ENCODE peak calls at places on chromosomes 16 and 17, in six cellular contexts. One of them, this sample, is unnamed.

GRCh38 chr16:26705346-26705745 is 361.4 kb upstream of the C16orf82 start:
- DNase-seq in stimulated activated effector memory CD8-positive, alpha-beta T cell treated with anti-CD3 and anti-CD28 coated beads, Interleukin-12 subunit alpha, Interleukin-12 subunit beta, amount 100 ng/mL, for 72 hours: no peak
- DNase-seq in posterior cingulate gyrus: no peak
- DNase-seq in MM.1S: no peak
- DNase-seq in cardiac fibroblast: no peak
- DNase-seq in HuH-7: no peak
- DNase-seq in this sample: no peak

GRCh38 chr16:67801889-67802288 is 4.5 kb downstream of the RANBP10 start:
- DNase-seq in MM.1S: no peak
- DNase-seq in posterior cingulate gyrus: no peak
- DNase-seq in HuH-7: no peak
- DNase-seq in cardiac fibroblast: no peak
- DNase-seq in stimulated activated effector memory CD8-positive, alpha-beta T cell treated with anti-CD3 and anti-CD28 coated beads, Interleukin-12 subunit alpha, Interleukin-12 subunit beta, amount 100 ng/mL, for 72 hours: no peak
- DNase-seq in this sample: no peak

GRCh38 chr16:1102921-1103648 is 7.0 kb upstream of the C1QTNF8 start:
- DNase-seq in MM.1S: peak
- DNase-seq in stimulated activated effector memory CD8-positive, alpha-beta T cell treated with anti-CD3 and anti-CD28 coated beads, Interleukin-12 subunit alpha, Interleukin-12 subunit beta, amount 100 ng/mL, for 72 hours: peak
- DNase-seq in HuH-7: peak
- DNase-seq in posterior cingulate gyrus: peak
- DNase-seq in cardiac fibroblast: peak
- DNase-seq in this sample: no peak

GRCh38 chr17:53627511-53627910 is 195.2 kb upstream of the KIF2B start:
- DNase-seq in cardiac fibroblast: peak
- DNase-seq in HuH-7: no peak
- DNase-seq in stimulated activated effector memory CD8-positive, alpha-beta T cell treated with anti-CD3 and anti-CD28 coated beads, Interleukin-12 subunit alpha, Interleukin-12 subunit beta, amount 100 ng/mL, for 72 hours: no peak
- DNase-seq in posterior cingulate gyrus: no peak
- DNase-seq in MM.1S: no peak
- DNase-seq in this sample: no peak

GRCh38 chr17:10748475-10749110 is 18.8 kb upstream of the TMEM220 start:
- DNase-seq in MM.1S: no peak
- DNase-seq in HuH-7: no peak
- DNase-seq in posterior cingulate gyrus: no peak
- DNase-seq in cardiac fibroblast: no peak
- DNase-seq in stimulated activated effector memory CD8-positive, alpha-beta T cell treated with anti-CD3 and anti-CD28 coated beads, Interleukin-12 subunit alpha, Interleukin-12 subunit beta, amount 100 ng/mL, for 72 hours: no peak
- DNase-seq in this sample: no peak

GRCh38 chr16:23607740-23608139 is 11.6 kb upstream of the NDUFAB1 start:
- DNase-seq in posterior cingulate gyrus: no peak
- DNase-seq in cardiac fibroblast: peak
- DNase-seq in HuH-7: no peak
- DNase-seq in MM.1S: no peak
- DNase-seq in stimulated activated effector memory CD8-positive, alpha-beta T cell treated with anti-CD3 and anti-CD28 coated beads, Interleukin-12 subunit alpha, Interleukin-12 subunit beta, amount 100 ng/mL, for 72 hours: no peak
- DNase-seq in this sample: no peak

GRCh38 chr16:24208710-24209109 is 47.4 kb upstream of the CACNG3 start:
- DNase-seq in posterior cingulate gyrus: peak
- DNase-seq in HuH-7: no peak
- DNase-seq in cardiac fibroblast: no peak
- DNase-seq in stimulated activated effector memory CD8-positive, alpha-beta T cell treated with anti-CD3 and anti-CD28 coated beads, Interleukin-12 subunit alpha, Interleukin-12 subunit beta, amount 100 ng/mL, for 72 hours: no peak
- DNase-seq in MM.1S: no peak
- DNase-seq in this sample: no peak

GRCh38 chr16:27505297-27506236 is 44.1 kb downstream of the GTF3C1 start:
- DNase-seq in posterior cingulate gyrus: no peak
- DNase-seq in stimulated activated effector memory CD8-positive, alpha-beta T cell treated with anti-CD3 and anti-CD28 coated beads, Interleukin-12 subunit alpha, Interleukin-12 subunit beta, amount 100 ng/mL, for 72 hours: no peak
- DNase-seq in cardiac fibroblast: peak
- DNase-seq in MM.1S: no peak
- DNase-seq in HuH-7: no peak
- DNase-seq in this sample: no peak

GRCh38 chr17:17783121-17783824 is 53.5 kb downstream of the SREBF1 start:
- DNase-seq in cardiac fibroblast: peak
- DNase-seq in MM.1S: peak
- DNase-seq in HuH-7: peak
- DNase-seq in stimulated activated effector memory CD8-positive, alpha-beta T cell treated with anti-CD3 and anti-CD28 coated beads, Interleukin-12 subunit alpha, Interleukin-12 subunit beta, amount 100 ng/mL, for 72 hours: no peak
- DNase-seq in posterior cingulate gyrus: peak
- DNase-seq in this sample: peak

GRCh38 chr17:1109606-1110523 is 69.9 kb downstream of the ABR start:
- DNase-seq in cardiac fibroblast: no peak
- DNase-seq in HuH-7: peak
- DNase-seq in stimulated activated effector memory CD8-positive, alpha-beta T cell treated with anti-CD3 and anti-CD28 coated beads, Interleukin-12 subunit alpha, Interleukin-12 subunit beta, amount 100 ng/mL, for 72 hours: no peak
- DNase-seq in MM.1S: peak
- DNase-seq in posterior cingulate gyrus: no peak
- DNase-seq in this sample: peak

GRCh38 chr17:45451131-45451530 is 18.5 kb upstream of the ARHGAP27 start:
- DNase-seq in HuH-7: peak
- DNase-seq in posterior cingulate gyrus: no peak
- DNase-seq in stimulated activated effector memory CD8-positive, alpha-beta T cell treated with anti-CD3 and anti-CD28 coated beads, Interleukin-12 subunit alpha, Interleukin-12 subunit beta, amount 100 ng/mL, for 72 hours: no peak
- DNase-seq in MM.1S: peak
- DNase-seq in cardiac fibroblast: no peak
- DNase-seq in this sample: no peak

GRCh38 chr16:14405611-14406537 is 224.2 kb downstream of the PARN start:
- DNase-seq in posterior cingulate gyrus: no peak
- DNase-seq in stimulated activated effector memory CD8-positive, alpha-beta T cell treated with anti-CD3 and anti-CD28 coated beads, Interleukin-12 subunit alpha, Interleukin-12 subunit beta, amount 100 ng/mL, for 72 hours: peak
- DNase-seq in HuH-7: peak
- DNase-seq in cardiac fibroblast: no peak
- DNase-seq in MM.1S: peak
- DNase-seq in this sample: peak

GRCh38 chr17:50218771-50219315 is 17.4 kb upstream of the COL1A1 start:
- DNase-seq in posterior cingulate gyrus: no peak
- DNase-seq in stimulated activated effector memory CD8-positive, alpha-beta T cell treated with anti-CD3 and anti-CD28 coated beads, Interleukin-12 subunit alpha, Interleukin-12 subunit beta, amount 100 ng/mL, for 72 hours: no peak
- DNase-seq in HuH-7: no peak
- DNase-seq in cardiac fibroblast: peak
- DNase-seq in MM.1S: no peak
- DNase-seq in this sample: no peak

GRCh38 chr16:84360748-84361147 is 7.6 kb upstream of the ATP2C2 start:
- DNase-seq in posterior cingulate gyrus: no peak
- DNase-seq in HuH-7: no peak
- DNase-seq in cardiac fibroblast: no peak
- DNase-seq in MM.1S: no peak
- DNase-seq in stimulated activated effector memory CD8-positive, alpha-beta T cell treated with anti-CD3 and anti-CD28 coated beads, Interleukin-12 subunit alpha, Interleukin-12 subunit beta, amount 100 ng/mL, for 72 hours: no peak
- DNase-seq in this sample: no peak

GRCh38 chr16:87033021-87033471 is 284.1 kb downstream of the C16orf95 start:
- DNase-seq in HuH-7: no peak
- DNase-seq in stimulated activated effector memory CD8-positive, alpha-beta T cell treated with anti-CD3 and anti-CD28 coated beads, Interleukin-12 subunit alpha, Interleukin-12 subunit beta, amount 100 ng/mL, for 72 hours: no peak
- DNase-seq in cardiac fibroblast: no peak
- DNase-seq in posterior cingulate gyrus: no peak
- DNase-seq in MM.1S: no peak
- DNase-seq in this sample: no peak

GRCh38 chr17:17702821-17703607 is 21.8 kb downstream of the RAI1 start:
- DNase-seq in MM.1S: no peak
- DNase-seq in HuH-7: peak
- DNase-seq in stimulated activated effector memory CD8-positive, alpha-beta T cell treated with anti-CD3 and anti-CD28 coated beads, Interleukin-12 subunit alpha, Interleukin-12 subunit beta, amount 100 ng/mL, for 72 hours: no peak
- DNase-seq in cardiac fibroblast: peak
- DNase-seq in posterior cingulate gyrus: no peak
- DNase-seq in this sample: no peak

GRCh38 chr17:57160624-57161023 is 75.6 kb downstream of the AKAP1 start:
- DNase-seq in MM.1S: no peak
- DNase-seq in posterior cingulate gyrus: no peak
- DNase-seq in HuH-7: no peak
- DNase-seq in cardiac fibroblast: no peak
- DNase-seq in stimulated activated effector memory CD8-positive, alpha-beta T cell treated with anti-CD3 and anti-CD28 coated beads, Interleukin-12 subunit alpha, Interleukin-12 subunit beta, amount 100 ng/mL, for 72 hours: no peak
- DNase-seq in this sample: no peak

GRCh38 chr17:67386965-67387551 is 10.0 kb downstream of the PITPNC1 start:
- DNase-seq in stimulated activated effector memory CD8-positive, alpha-beta T cell treated with anti-CD3 and anti-CD28 coated beads, Interleukin-12 subunit alpha, Interleukin-12 subunit beta, amount 100 ng/mL, for 72 hours: peak
- DNase-seq in posterior cingulate gyrus: peak
- DNase-seq in HuH-7: peak
- DNase-seq in cardiac fibroblast: peak
- DNase-seq in MM.1S: peak
- DNase-seq in this sample: no peak

GRCh38 chr16:84453061-84453752 is 51.3 kb downstream of the MEAK7 start:
- DNase-seq in cardiac fibroblast: no peak
- DNase-seq in posterior cingulate gyrus: no peak
- DNase-seq in stimulated activated effector memory CD8-positive, alpha-beta T cell treated with anti-CD3 and anti-CD28 coated beads, Interleukin-12 subunit alpha, Interleukin-12 subunit beta, amount 100 ng/mL, for 72 hours: no peak
- DNase-seq in MM.1S: no peak
- DNase-seq in HuH-7: no peak
- DNase-seq in this sample: no peak

GRCh38 chr17:32927724-32928526 is at the start of gene TMEM98:
- DNase-seq in stimulated activated effector memory CD8-positive, alpha-beta T cell treated with anti-CD3 and anti-CD28 coated beads, Interleukin-12 subunit alpha, Interleukin-12 subunit beta, amount 100 ng/mL, for 72 hours: no peak
- DNase-seq in HuH-7: peak
- DNase-seq in posterior cingulate gyrus: peak
- DNase-seq in cardiac fibroblast: peak
- DNase-seq in MM.1S: peak
- DNase-seq in this sample: peak

GRCh38 chr17:39208136-39208535 is 8.1 kb downstream of the RPL19 start:
- DNase-seq in cardiac fibroblast: no peak
- DNase-seq in stimulated activated effector memory CD8-positive, alpha-beta T cell treated with anti-CD3 and anti-CD28 coated beads, Interleukin-12 subunit alpha, Interleukin-12 subunit beta, amount 100 ng/mL, for 72 hours: no peak
- DNase-seq in MM.1S: no peak
- DNase-seq in HuH-7: no peak
- DNase-seq in posterior cingulate gyrus: peak
- DNase-seq in this sample: no peak

GRCh38 chr17:40646791-40647548 is 648 bp downstream of the SMARCE1 start:
- DNase-seq in posterior cingulate gyrus: no peak
- DNase-seq in MM.1S: peak
- DNase-seq in cardiac fibroblast: peak
- DNase-seq in stimulated activated effector memory CD8-positive, alpha-beta T cell treated with anti-CD3 and anti-CD28 coated beads, Interleukin-12 subunit alpha, Interleukin-12 subunit beta, amount 100 ng/mL, for 72 hours: no peak
- DNase-seq in HuH-7: peak
- DNase-seq in this sample: no peak

GRCh38 chr17:13601776-13602551 is at the start of gene HS3ST3A1:
- DNase-seq in stimulated activated effector memory CD8-positive, alpha-beta T cell treated with anti-CD3 and anti-CD28 coated beads, Interleukin-12 subunit alpha, Interleukin-12 subunit beta, amount 100 ng/mL, for 72 hours: no peak
- DNase-seq in posterior cingulate gyrus: no peak
- DNase-seq in MM.1S: no peak
- DNase-seq in HuH-7: peak
- DNase-seq in cardiac fibroblast: peak
- DNase-seq in this sample: peak

GRCh38 chr17:55155867-55156560 is 108.7 kb upstream of the HLF start:
- DNase-seq in cardiac fibroblast: no peak
- DNase-seq in MM.1S: no peak
- DNase-seq in posterior cingulate gyrus: no peak
- DNase-seq in stimulated activated effector memory CD8-positive, alpha-beta T cell treated with anti-CD3 and anti-CD28 coated beads, Interleukin-12 subunit alpha, Interleukin-12 subunit beta, amount 100 ng/mL, for 72 hours: no peak
- DNase-seq in HuH-7: no peak
- DNase-seq in this sample: no peak

This sample was measured in mucosa of descending colon.